ENCODE peak calls at places on chromosomes 16 and 17, in six cellular contexts. One of them, this sample, is unnamed.

GRCh38 chr16:53478965-53479364 is 24.0 kb downstream of the AKTIP start:
- DNase-seq in activated naive CD4-positive, alpha-beta T cell treated with anti-CD3 and anti-CD28 coated beads, Interleukin-2, amount 50 U/mL, for 16 hours: no peak
- DNase-seq in EL: no peak
- DNase-seq in hepatic stellate cell: no peak
- DNase-seq in NCI-H82: no peak
- DNase-seq in AG20443: no peak
- DNase-seq in this sample: no peak

GRCh38 chr16:19926449-19927390 is 42.1 kb upstream of the GPRC5B start:
- DNase-seq in activated naive CD4-positive, alpha-beta T cell treated with anti-CD3 and anti-CD28 coated beads, Interleukin-2, amount 50 U/mL, for 16 hours: no peak
- DNase-seq in EL: peak
- DNase-seq in hepatic stellate cell: peak
- DNase-seq in NCI-H82: no peak
- DNase-seq in AG20443: no peak
- DNase-seq in this sample: no peak

GRCh38 chr17:73891001-73891400 is 246.8 kb upstream of the SDK2 start:
- DNase-seq in activated naive CD4-positive, alpha-beta T cell treated with anti-CD3 and anti-CD28 coated beads, Interleukin-2, amount 50 U/mL, for 16 hours: no peak
- DNase-seq in EL: no peak
- DNase-seq in hepatic stellate cell: no peak
- DNase-seq in NCI-H82: no peak
- DNase-seq in AG20443: no peak
- DNase-seq in this sample: no peak

GRCh38 chr17:61285483-61286320 is 113.9 kb upstream of the TBX2 start:
- DNase-seq in activated naive CD4-positive, alpha-beta T cell treated with anti-CD3 and anti-CD28 coated beads, Interleukin-2, amount 50 U/mL, for 16 hours: no peak
- DNase-seq in EL: peak
- DNase-seq in hepatic stellate cell: peak
- DNase-seq in NCI-H82: peak
- DNase-seq in AG20443: peak
- DNase-seq in this sample: peak

GRCh38 chr17:40317345-40317873 is 8.4 kb downstream of the RARA start:
- DNase-seq in activated naive CD4-positive, alpha-beta T cell treated with anti-CD3 and anti-CD28 coated beads, Interleukin-2, amount 50 U/mL, for 16 hours: peak
- DNase-seq in EL: peak
- DNase-seq in hepatic stellate cell: peak
- DNase-seq in NCI-H82: peak
- DNase-seq in AG20443: peak
- DNase-seq in this sample: no peak

GRCh38 chr17:20930065-20930760 is 112.6 kb downstream of the USP22 start:
- DNase-seq in activated naive CD4-positive, alpha-beta T cell treated with anti-CD3 and anti-CD28 coated beads, Interleukin-2, amount 50 U/mL, for 16 hours: no peak
- DNase-seq in EL: peak
- DNase-seq in hepatic stellate cell: no peak
- DNase-seq in NCI-H82: no peak
- DNase-seq in AG20443: peak
- DNase-seq in this sample: no peak

GRCh38 chr17:72726936-72727335 is 365.6 kb downstream of the SLC39A11 start:
- DNase-seq in activated naive CD4-positive, alpha-beta T cell treated with anti-CD3 and anti-CD28 coated beads, Interleukin-2, amount 50 U/mL, for 16 hours: no peak
- DNase-seq in EL: peak
- DNase-seq in hepatic stellate cell: no peak
- DNase-seq in NCI-H82: no peak
- DNase-seq in AG20443: no peak
- DNase-seq in this sample: no peak

GRCh38 chr17:48738424-48738802 is 9.9 kb upstream of the HOXB13 start:
- DNase-seq in activated naive CD4-positive, alpha-beta T cell treated with anti-CD3 and anti-CD28 coated beads, Interleukin-2, amount 50 U/mL, for 16 hours: no peak
- DNase-seq in EL: no peak
- DNase-seq in hepatic stellate cell: no peak
- DNase-seq in NCI-H82: no peak
- DNase-seq in AG20443: no peak
- DNase-seq in this sample: no peak

GRCh38 chr16:84888450-84888849 is 68.7 kb downstream of the CRISPLD2 start:
- DNase-seq in activated naive CD4-positive, alpha-beta T cell treated with anti-CD3 and anti-CD28 coated beads, Interleukin-2, amount 50 U/mL, for 16 hours: no peak
- DNase-seq in EL: peak
- DNase-seq in hepatic stellate cell: no peak
- DNase-seq in NCI-H82: no peak
- DNase-seq in AG20443: no peak
- DNase-seq in this sample: peak

GRCh38 chr16:47057631-47057996 is 84.1 kb upstream of the DNAJA2 start:
- DNase-seq in activated naive CD4-positive, alpha-beta T cell treated with anti-CD3 and anti-CD28 coated beads, Interleukin-2, amount 50 U/mL, for 16 hours: no peak
- DNase-seq in EL: no peak
- DNase-seq in hepatic stellate cell: no peak
- DNase-seq in NCI-H82: no peak
- DNase-seq in AG20443: no peak
- DNase-seq in this sample: no peak

GRCh38 chr16:85930321-85930720 is 31.4 kb downstream of the IRF8 start:
- DNase-seq in activated naive CD4-positive, alpha-beta T cell treated with anti-CD3 and anti-CD28 coated beads, Interleukin-2, amount 50 U/mL, for 16 hours: no peak
- DNase-seq in EL: no peak
- DNase-seq in hepatic stellate cell: no peak
- DNase-seq in NCI-H82: no peak
- DNase-seq in AG20443: no peak
- DNase-seq in this sample: no peak

GRCh38 chr16:30783280-30784109 is 3.5 kb downstream of the ZNF629 start:
- DNase-seq in activated naive CD4-positive, alpha-beta T cell treated with anti-CD3 and anti-CD28 coated beads, Interleukin-2, amount 50 U/mL, for 16 hours: no peak
- DNase-seq in EL: no peak
- DNase-seq in hepatic stellate cell: no peak
- DNase-seq in NCI-H82: no peak
- DNase-seq in AG20443: no peak
- DNase-seq in this sample: no peak

GRCh38 chr16:89375686-89376085 is 114.7 kb downstream of the ANKRD11 start:
- DNase-seq in activated naive CD4-positive, alpha-beta T cell treated with anti-CD3 and anti-CD28 coated beads, Interleukin-2, amount 50 U/mL, for 16 hours: no peak
- DNase-seq in EL: no peak
- DNase-seq in hepatic stellate cell: no peak
- DNase-seq in NCI-H82: peak
- DNase-seq in AG20443: no peak
- DNase-seq in this sample: no peak

GRCh38 chr16:53945996-53946395 is 242.0 kb downstream of the FTO start:
- DNase-seq in activated naive CD4-positive, alpha-beta T cell treated with anti-CD3 and anti-CD28 coated beads, Interleukin-2, amount 50 U/mL, for 16 hours: no peak
- DNase-seq in EL: peak
- DNase-seq in hepatic stellate cell: peak
- DNase-seq in NCI-H82: peak
- DNase-seq in AG20443: peak
- DNase-seq in this sample: no peak

GRCh38 chr16:61105544-61105943 is 930.7 kb downstream of the CDH8 start:
- DNase-seq in activated naive CD4-positive, alpha-beta T cell treated with anti-CD3 and anti-CD28 coated beads, Interleukin-2, amount 50 U/mL, for 16 hours: no peak
- DNase-seq in EL: no peak
- DNase-seq in hepatic stellate cell: no peak
- DNase-seq in NCI-H82: no peak
- DNase-seq in AG20443: no peak
- DNase-seq in this sample: no peak

GRCh38 chr17:63774141-63774981 is at the start of gene DDX42:
- DNase-seq in activated naive CD4-positive, alpha-beta T cell treated with anti-CD3 and anti-CD28 coated beads, Interleukin-2, amount 50 U/mL, for 16 hours: peak
- DNase-seq in EL: peak
- DNase-seq in hepatic stellate cell: peak
- DNase-seq in NCI-H82: peak
- DNase-seq in AG20443: peak
- DNase-seq in this sample: peak

GRCh38 chr17:57984226-57984890 is 3.7 kb downstream of the VEZF1 start:
- DNase-seq in activated naive CD4-positive, alpha-beta T cell treated with anti-CD3 and anti-CD28 coated beads, Interleukin-2, amount 50 U/mL, for 16 hours: no peak
- DNase-seq in EL: peak
- DNase-seq in hepatic stellate cell: no peak
- DNase-seq in NCI-H82: no peak
- DNase-seq in AG20443: no peak
- DNase-seq in this sample: no peak

GRCh38 chr17:69560987-69561441 is 146.5 kb downstream of the MAP2K6 start:
- DNase-seq in activated naive CD4-positive, alpha-beta T cell treated with anti-CD3 and anti-CD28 coated beads, Interleukin-2, amount 50 U/mL, for 16 hours: no peak
- DNase-seq in EL: peak
- DNase-seq in hepatic stellate cell: no peak
- DNase-seq in NCI-H82: peak
- DNase-seq in AG20443: peak
- DNase-seq in this sample: no peak

GRCh38 chr16:55257971-55258613 is 65.9 kb upstream of the IRX6 start:
- DNase-seq in activated naive CD4-positive, alpha-beta T cell treated with anti-CD3 and anti-CD28 coated beads, Interleukin-2, amount 50 U/mL, for 16 hours: peak
- DNase-seq in EL: peak
- DNase-seq in hepatic stellate cell: peak
- DNase-seq in NCI-H82: peak
- DNase-seq in AG20443: peak
- DNase-seq in this sample: peak

GRCh38 chr17:63099420-63099819 is 133.4 kb downstream of the TANC2 start:
- DNase-seq in activated naive CD4-positive, alpha-beta T cell treated with anti-CD3 and anti-CD28 coated beads, Interleukin-2, amount 50 U/mL, for 16 hours: no peak
- DNase-seq in EL: no peak
- DNase-seq in hepatic stellate cell: no peak
- DNase-seq in NCI-H82: no peak
- DNase-seq in AG20443: no peak
- DNase-seq in this sample: no peak